ENCODE peak calls at places on chromosome 4, in ten cellular contexts. One of them, this sample, is unnamed.

GRCh38 chr4:26931451-26931850 is 70.8 kb downstream of the STIM2 start:
- DNase-seq in lower leg skin: no peak
- DNase-seq in HCT116: no peak
- DNase-seq in uterus: no peak
- DNase-seq in body of pancreas: no peak
- DNase-seq in testis: no peak
- DNase-seq in IMR-90: no peak
- DNase-seq in Peyer's patch: no peak
- DNase-seq in stomach: no peak
- DNase-seq in A549: no peak
- DNase-seq in this sample: no peak

GRCh38 chr4:20520901-20521300 is 179.4 kb upstream of the PACRGL start:
- DNase-seq in lower leg skin: no peak
- DNase-seq in HCT116: no peak
- DNase-seq in uterus: no peak
- DNase-seq in body of pancreas: no peak
- DNase-seq in testis: no peak
- DNase-seq in IMR-90: peak
- DNase-seq in Peyer's patch: no peak
- DNase-seq in stomach: no peak
- DNase-seq in A549: no peak
- DNase-seq in this sample: no peak

GRCh38 chr4:144611850-144612249 is 34.1 kb upstream of the HHIP start:
- DNase-seq in lower leg skin: no peak
- DNase-seq in HCT116: peak
- DNase-seq in uterus: no peak
- DNase-seq in body of pancreas: peak
- DNase-seq in testis: no peak
- DNase-seq in IMR-90: peak
- DNase-seq in Peyer's patch: no peak
- DNase-seq in stomach: no peak
- DNase-seq in A549: peak
- DNase-seq in this sample: peak

GRCh38 chr4:109673303-109673702 is 29.9 kb downstream of the CASP6 start:
- DNase-seq in lower leg skin: no peak
- DNase-seq in HCT116: no peak
- DNase-seq in uterus: no peak
- DNase-seq in body of pancreas: no peak
- DNase-seq in testis: no peak
- DNase-seq in IMR-90: no peak
- DNase-seq in Peyer's patch: no peak
- DNase-seq in stomach: no peak
- DNase-seq in A549: no peak
- DNase-seq in this sample: no peak

GRCh38 chr4:183335369-183335940 is 13.2 kb upstream of the CLDN24 start:
- DNase-seq in lower leg skin: peak
- DNase-seq in HCT116: peak
- DNase-seq in uterus: no peak
- DNase-seq in body of pancreas: peak
- DNase-seq in testis: no peak
- DNase-seq in IMR-90: peak
- DNase-seq in Peyer's patch: no peak
- DNase-seq in stomach: peak
- DNase-seq in A549: peak
- DNase-seq in this sample: no peak

GRCh38 chr4:82201805-82202636 is 171.8 kb downstream of the HNRNPD start:
- DNase-seq in lower leg skin: no peak
- DNase-seq in HCT116: peak
- DNase-seq in uterus: no peak
- DNase-seq in body of pancreas: peak
- DNase-seq in testis: peak
- DNase-seq in IMR-90: peak
- DNase-seq in Peyer's patch: peak
- DNase-seq in stomach: peak
- DNase-seq in A549: no peak
- DNase-seq in this sample: no peak

GRCh38 chr4:146776691-146777090 is 138.0 kb downstream of the POU4F2 start:
- DNase-seq in lower leg skin: peak
- DNase-seq in HCT116: no peak
- DNase-seq in uterus: no peak
- DNase-seq in body of pancreas: no peak
- DNase-seq in testis: no peak
- DNase-seq in IMR-90: no peak
- DNase-seq in Peyer's patch: no peak
- DNase-seq in stomach: no peak
- DNase-seq in A549: no peak
- DNase-seq in this sample: no peak

GRCh38 chr4:32226201-32226600 is 1506.0 kb downstream of the PCDH7 start:
- DNase-seq in lower leg skin: no peak
- DNase-seq in HCT116: peak
- DNase-seq in uterus: no peak
- DNase-seq in body of pancreas: no peak
- DNase-seq in testis: no peak
- DNase-seq in IMR-90: peak
- DNase-seq in Peyer's patch: no peak
- DNase-seq in stomach: no peak
- DNase-seq in A549: no peak
- DNase-seq in this sample: no peak

GRCh38 chr4:58688603-58689002 is 1578.4 kb upstream of the IGFBP7 start:
- DNase-seq in lower leg skin: no peak
- DNase-seq in HCT116: no peak
- DNase-seq in uterus: no peak
- DNase-seq in body of pancreas: no peak
- DNase-seq in testis: no peak
- DNase-seq in IMR-90: no peak
- DNase-seq in Peyer's patch: no peak
- DNase-seq in stomach: no peak
- DNase-seq in A549: no peak
- DNase-seq in this sample: no peak

GRCh38 chr4:123524958-123525628 is 128.5 kb downstream of the SPRY1 start:
- DNase-seq in lower leg skin: no peak
- DNase-seq in HCT116: no peak
- DNase-seq in uterus: no peak
- DNase-seq in body of pancreas: no peak
- DNase-seq in testis: no peak
- DNase-seq in IMR-90: peak
- DNase-seq in Peyer's patch: no peak
- DNase-seq in stomach: peak
- DNase-seq in A549: no peak
- DNase-seq in this sample: no peak

GRCh38 chr4:114100288-114101031 is 121.0 kb upstream of the ARSJ start:
- DNase-seq in lower leg skin: no peak
- DNase-seq in HCT116: no peak
- DNase-seq in uterus: no peak
- DNase-seq in body of pancreas: no peak
- DNase-seq in testis: no peak
- DNase-seq in IMR-90: no peak
- DNase-seq in Peyer's patch: no peak
- DNase-seq in stomach: no peak
- DNase-seq in A549: no peak
- DNase-seq in this sample: no peak

GRCh38 chr4:163191999-163192398 is 25.3 kb upstream of the NAF1 start:
- DNase-seq in lower leg skin: no peak
- DNase-seq in HCT116: peak
- DNase-seq in uterus: no peak
- DNase-seq in body of pancreas: no peak
- DNase-seq in testis: no peak
- DNase-seq in IMR-90: peak
- DNase-seq in Peyer's patch: no peak
- DNase-seq in stomach: no peak
- DNase-seq in A549: no peak
- DNase-seq in this sample: no peak

GRCh38 chr4:42454755-42455154 is 57.5 kb downstream of the SHISA3 start:
- DNase-seq in lower leg skin: no peak
- DNase-seq in HCT116: no peak
- DNase-seq in uterus: no peak
- DNase-seq in body of pancreas: no peak
- DNase-seq in testis: no peak
- DNase-seq in IMR-90: no peak
- DNase-seq in Peyer's patch: no peak
- DNase-seq in stomach: no peak
- DNase-seq in A549: no peak
- DNase-seq in this sample: no peak

GRCh38 chr4:121789960-121790829 is 10.9 kb upstream of the EXOSC9 start:
- DNase-seq in lower leg skin: no peak
- DNase-seq in HCT116: no peak
- DNase-seq in uterus: no peak
- DNase-seq in body of pancreas: no peak
- DNase-seq in testis: no peak
- DNase-seq in IMR-90: peak
- DNase-seq in Peyer's patch: no peak
- DNase-seq in stomach: no peak
- DNase-seq in A549: no peak
- DNase-seq in this sample: no peak

GRCh38 chr4:113758361-113758760 is 3.2 kb downstream of the CAMK2D start:
- DNase-seq in lower leg skin: no peak
- DNase-seq in HCT116: no peak
- DNase-seq in uterus: no peak
- DNase-seq in body of pancreas: no peak
- DNase-seq in testis: no peak
- DNase-seq in IMR-90: peak
- DNase-seq in Peyer's patch: no peak
- DNase-seq in stomach: no peak
- DNase-seq in A549: no peak
- DNase-seq in this sample: no peak

GRCh38 chr4:162838671-162839070 is 328.0 kb downstream of the NAF1 start:
- DNase-seq in lower leg skin: no peak
- DNase-seq in HCT116: no peak
- DNase-seq in uterus: no peak
- DNase-seq in body of pancreas: no peak
- DNase-seq in testis: no peak
- DNase-seq in IMR-90: no peak
- DNase-seq in Peyer's patch: no peak
- DNase-seq in stomach: no peak
- DNase-seq in A549: no peak
- DNase-seq in this sample: no peak

GRCh38 chr4:83128235-83128929 is 13.9 kb upstream of the PLAC8 start:
- DNase-seq in lower leg skin: no peak
- DNase-seq in HCT116: no peak
- DNase-seq in uterus: no peak
- DNase-seq in body of pancreas: no peak
- DNase-seq in testis: no peak
- DNase-seq in IMR-90: peak
- DNase-seq in Peyer's patch: no peak
- DNase-seq in stomach: no peak
- DNase-seq in A549: no peak
- DNase-seq in this sample: no peak

GRCh38 chr4:94453534-94453963 is 1.8 kb downstream of the PDLIM5 start:
- DNase-seq in lower leg skin: no peak
- DNase-seq in HCT116: no peak
- DNase-seq in uterus: no peak
- DNase-seq in body of pancreas: no peak
- DNase-seq in testis: no peak
- DNase-seq in IMR-90: no peak
- DNase-seq in Peyer's patch: no peak
- DNase-seq in stomach: no peak
- DNase-seq in A549: no peak
- DNase-seq in this sample: no peak

DNA sequence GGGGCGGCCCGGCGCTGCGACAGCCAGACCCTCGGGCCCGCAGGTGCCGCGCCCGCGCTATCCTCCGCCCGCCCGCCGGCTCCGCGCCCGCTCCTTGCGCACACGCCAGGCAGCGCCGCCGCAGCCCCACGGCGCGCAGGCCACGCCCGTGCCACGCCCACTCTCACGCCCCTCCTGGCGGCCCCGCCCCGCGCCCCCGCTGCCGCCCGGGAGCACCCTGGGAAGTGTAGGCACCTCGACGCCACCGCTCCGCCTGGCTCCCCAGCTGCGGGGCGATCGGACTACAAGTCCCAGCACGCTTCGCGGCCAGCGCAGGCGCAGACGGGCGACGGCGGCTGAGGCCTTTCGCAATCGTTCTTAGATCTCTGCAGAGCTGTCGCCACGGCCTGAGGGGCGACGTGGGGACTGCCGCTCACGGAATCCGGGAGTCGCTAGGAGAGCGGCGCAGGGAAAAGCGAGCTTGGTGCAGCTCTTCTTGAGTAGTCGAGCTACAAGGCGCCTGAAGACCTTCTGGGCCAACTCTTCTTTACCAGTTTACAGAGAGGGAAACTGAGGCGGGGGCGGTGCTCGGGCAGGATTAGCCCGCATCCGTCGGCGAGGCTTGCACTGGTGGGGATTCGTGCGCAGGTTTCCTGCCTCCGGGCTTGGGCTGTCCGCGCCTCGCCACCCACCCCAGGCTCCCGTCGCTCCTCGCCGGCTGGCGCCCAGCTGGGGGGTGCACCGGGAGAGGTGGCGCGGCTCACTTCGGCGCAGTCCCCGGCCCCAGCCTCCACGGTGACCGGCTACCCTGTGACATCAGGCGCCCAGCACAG is at the start of gene ABLIM2:
- DNase-seq in lower leg skin: peak
- DNase-seq in HCT116: peak
- DNase-seq in uterus: peak
- DNase-seq in body of pancreas: peak
- DNase-seq in testis: peak
- DNase-seq in IMR-90: peak
- DNase-seq in Peyer's patch: peak
- DNase-seq in stomach: peak
- DNase-seq in A549: peak
- DNase-seq in this sample: peak
- TF ChIP-seq POLR2A in lower leg skin: no peak
- TF ChIP-seq POLR2A in HCT116: peak
- TF ChIP-seq POLR2A in uterus: peak
- TF ChIP-seq POLR2A in body of pancreas: peak
- TF ChIP-seq POLR2A in testis: no peak
- TF ChIP-seq POLR2A in IMR-90: no peak
- TF ChIP-seq POLR2A in Peyer's patch: no peak
- TF ChIP-seq POLR2A in stomach: no peak
- TF ChIP-seq POLR2A in A549: peak
- TF ChIP-seq POLR2A in this sample: peak

GRCh38 chr4:185305979-185306442 is 89.7 kb downstream of the LRP2BP start:
- DNase-seq in lower leg skin: no peak
- DNase-seq in HCT116: peak
- DNase-seq in uterus: no peak
- DNase-seq in body of pancreas: no peak
- DNase-seq in testis: no peak
- DNase-seq in IMR-90: peak
- DNase-seq in Peyer's patch: no peak
- DNase-seq in stomach: no peak
- DNase-seq in A549: no peak
- DNase-seq in this sample: no peak
- TF ChIP-seq POLR2A in lower leg skin: no peak
- TF ChIP-seq POLR2A in HCT116: no peak
- TF ChIP-seq POLR2A in uterus: no peak
- TF ChIP-seq POLR2A in body of pancreas: no peak
- TF ChIP-seq POLR2A in testis: no peak
- TF ChIP-seq POLR2A in IMR-90: no peak
- TF ChIP-seq POLR2A in Peyer's patch: no peak
- TF ChIP-seq POLR2A in stomach: no peak
- TF ChIP-seq POLR2A in A549: no peak
- TF ChIP-seq POLR2A in this sample: no peak

GRCh38 chr4:67558493-67558892 is at the start of gene STAP1:
- DNase-seq in lower leg skin: no peak
- DNase-seq in HCT116: no peak
- DNase-seq in uterus: no peak
- DNase-seq in body of pancreas: no peak
- DNase-seq in testis: no peak
- DNase-seq in IMR-90: no peak
- DNase-seq in Peyer's patch: peak
- DNase-seq in stomach: no peak
- DNase-seq in A549: no peak
- DNase-seq in this sample: no peak
- TF ChIP-seq POLR2A in lower leg skin: no peak
- TF ChIP-seq POLR2A in HCT116: no peak
- TF ChIP-seq POLR2A in uterus: no peak
- TF ChIP-seq POLR2A in body of pancreas: no peak
- TF ChIP-seq POLR2A in testis: no peak
- TF ChIP-seq POLR2A in IMR-90: no peak
- TF ChIP-seq POLR2A in Peyer's patch: no peak
- TF ChIP-seq POLR2A in stomach: no peak
- TF ChIP-seq POLR2A in A549: no peak
- TF ChIP-seq POLR2A in this sample: peak

GRCh38 chr4:98261291-98262271 is at the start of gene RAP1GDS1:
- DNase-seq in lower leg skin: peak
- DNase-seq in HCT116: peak
- DNase-seq in uterus: peak
- DNase-seq in body of pancreas: peak
- DNase-seq in testis: peak
- DNase-seq in IMR-90: peak
- DNase-seq in Peyer's patch: peak
- DNase-seq in stomach: peak
- DNase-seq in A549: peak
- DNase-seq in this sample: peak
- TF ChIP-seq POLR2A in lower leg skin: no peak
- TF ChIP-seq POLR2A in HCT116: peak
- TF ChIP-seq POLR2A in uterus: no peak
- TF ChIP-seq POLR2A in body of pancreas: no peak
- TF ChIP-seq POLR2A in testis: no peak
- TF ChIP-seq POLR2A in IMR-90: no peak
- TF ChIP-seq POLR2A in Peyer's patch: no peak
- TF ChIP-seq POLR2A in stomach: no peak
- TF ChIP-seq POLR2A in A549: peak
- TF ChIP-seq POLR2A in this sample: peak